ENCODE peak calls at places on chromosomes 16 and 17, in six cellular contexts. D is HepG2; M is GM12865; K is amygdala; N is left lung; V is stimulated activated CD8-positive, alpha-beta memory T cell treated with anti-CD3 and anti-CD28 coated beads, Interleukin-4, amount 100 ng/mL, for 24 hours. X is an unnamed sample.

GRCh38 chr16:83206426-83206825 is 579.7 kb downstream of the CDH13 start:
- DNase-seq in V (no peak), K (no peak), D (no peak), M (no peak), N (no peak), X (no peak)

GRCh38 chr17:48054238-48055185 is 6.4 kb downstream of the NFE2L1 start:
- DNase-seq in M (no peak), V (no peak), K (peak), N (peak), D (no peak), X (no peak)

GRCh38 chr16:87945351-87946042 is 5.7 kb upstream of the BANP start:
- DNase-seq in M (no peak), V (no peak), D (no peak), N (peak), K (peak), X (no peak)

GRCh38 chr16:84683691-84684591 is 15.9 kb upstream of the USP10 start:
- DNase-seq in D (no peak), K (no peak), N (no peak), M (no peak), V (no peak), X (no peak)

GRCh38 chr16:76639685-76640289 is 362.6 kb downstream of the CNTNAP4 start:
- DNase-seq in K (no peak), V (no peak), M (peak), D (peak), N (no peak), X (no peak)

GRCh38 chr17:27339836-27340550 is 46.1 kb downstream of the WSB1 start:
- DNase-seq in N (no peak), D (peak), V (no peak), M (peak), K (no peak), X (no peak)

GRCh38 chr17:39776267-39776666 is 38.5 kb downstream of the GRB7 start:
- DNase-seq in D (no peak), K (no peak), V (no peak), M (peak), N (no peak), X (no peak)

GRCh38 chr17:63792055-63792729 is 18.2 kb downstream of the DDX42 start:
- DNase-seq in K (no peak), M (no peak), V (no peak), N (no peak), D (no peak), X (no peak)

GRCh38 chr17:16878547-16879100 is 93.3 kb downstream of the TNFRSF13B start:
- DNase-seq in K (no peak), D (no peak), M (no peak), N (no peak), V (no peak), X (no peak)

GRCh38 chr17:80906364-80907259 is 85.0 kb upstream of the CHMP6 start:
- DNase-seq in K (no peak), N (no peak), M (no peak), V (no peak), D (no peak), X (no peak)

GRCh38 chr17:12409082-12409481 is 256.6 kb upstream of the MYOCD start:
- DNase-seq in D (no peak), N (no peak), V (no peak), K (no peak), M (no peak), X (no peak)

GRCh38 chr16:69166946-69167930 is 19.7 kb upstream of the SNTB2 start:
- DNase-seq in M (no peak), K (no peak), N (no peak), D (no peak), V (no peak), X (no peak)

GRCh38 chr16:8109510-8110369 is 480.6 kb downstream of the TMEM114 start:
- DNase-seq in D (no peak), N (no peak), V (no peak), K (no peak), M (no peak), X (no peak)

GRCh38 chr16:46924402-46924801 is 40.2 kb downstream of the GPT2 start:
- DNase-seq in V (no peak), N (no peak), K (no peak), D (no peak), M (no peak), X (no peak)

GRCh38 chr17:40604327-40605080 is 39.2 kb upstream of the CCR7 start:
- DNase-seq in V (no peak), D (no peak), K (no peak), N (no peak), M (no peak), X (no peak)

GRCh38 chr16:70703041-70703834 is 17.4 kb upstream of the MTSS2 start:
- DNase-seq in K (no peak), V (no peak), M (no peak), D (peak), N (no peak), X (no peak)

GRCh38 chr16:72537684-72538083 is 365.7 kb upstream of the PMFBP1 start:
- DNase-seq in K (no peak), V (no peak), M (no peak), N (no peak), D (no peak), X (no peak)

GRCh38 chr16:53905028-53905427 is 201.1 kb downstream of the FTO start:
- DNase-seq in N (no peak), V (no peak), K (no peak), D (no peak), M (no peak), X (no peak)